ENCODE peak calls at places on chromosomes 3 and 15, in ten cellular contexts. R is fibroblast of pulmonary artery; K is spleen; F is CD8-positive, alpha-beta T cell; J is dorsolateral prefrontal cortex; D is psoas muscle; S is astrocyte of the cerebellum; P is uterus; Q is body of pancreas; N is brain microvascular endothelial cell. G is an unnamed sample.

GRCh38 chr15:25248583-25249235 is 190.1 kb downstream of the UBE3A start:
- DNase-seq in R (no peak), K (peak; percentile 46), F (no peak), J (peak; percentile 28), D (peak; percentile 31), S (no peak), P (peak; percentile 5), Q (no peak), N (no peak), G (no peak)

GRCh38 chr15:90187257-90187868 is 13.8 kb upstream of the SEMA4B start:
- DNase-seq in R (no peak), K (peak; percentile 33), F (no peak), J (no peak), D (no peak), S (no peak), P (no peak), Q (no peak), N (no peak), G (no peak)

GRCh38 chr3:17678116-17678741 is 64.2 kb downstream of the TBC1D5 start:
- DNase-seq in R (peak; percentile 48), K (no peak), F (no peak), J (no peak), D (no peak), S (peak; percentile 4), P (no peak), Q (no peak), N (peak; percentile 72), G (no peak)

GRCh38 chr3:66797916-66798560 is 200.1 kb upstream of the KBTBD8 start:
- DNase-seq in R (peak; percentile 54), K (no peak), F (no peak), J (peak; percentile 55), D (peak; percentile 69), S (peak; percentile 18), P (peak; percentile 31), Q (no peak), N (peak; percentile 71), G (no peak)

GRCh38 chr3:84960581-84960980 is 1.8 kb downstream of the CADM2 start:
- DNase-seq in R (no peak), K (no peak), F (no peak), J (no peak), D (no peak), S (no peak), P (no peak), Q (no peak), N (no peak), G (no peak)

GRCh38 chr15:71114887-71115566 is at the start of gene THSD4:
- DNase-seq in R (peak; percentile 76), K (peak; percentile 83), F (peak; percentile 6), J (no peak), D (peak; percentile 86), S (no peak), P (peak; percentile 79), Q (peak; percentile 70), N (peak; percentile 62), G (peak; percentile 83)

GRCh38 chr3:187507266-187507665 is 139.1 kb downstream of the RTP4 start:
- DNase-seq in R (no peak), K (no peak), F (no peak), J (no peak), D (no peak), S (no peak), P (no peak), Q (no peak), N (no peak), G (no peak)

GRCh38 chr3:190532626-190533155 is 18.8 kb downstream of the IL1RAP start:
- DNase-seq in R (no peak), K (no peak), F (no peak), J (no peak), D (no peak), S (no peak), P (no peak), Q (no peak), N (no peak), G (no peak)

GRCh38 chr15:83559310-83559966 is 94.5 kb upstream of the ADAMTSL3 start:
- DNase-seq in R (peak; percentile 80), K (no peak), F (no peak), J (peak; percentile 71), D (no peak), S (peak; percentile 49), P (peak; percentile 36), Q (peak; percentile 65), N (peak; percentile 58), G (peak; percentile 69)

GRCh38 chr15:39922450-39923092 is 2.5 kb upstream of the GPR176 start:
- DNase-seq in R (no peak), K (no peak), F (no peak), J (peak; percentile 58), D (no peak), S (peak; percentile 70), P (no peak), Q (no peak), N (no peak), G (no peak)

GRCh38 chr3:187522293-187522692 is 147.9 kb downstream of the SST start:
- DNase-seq in R (no peak), K (no peak), F (no peak), J (no peak), D (no peak), S (no peak), P (no peak), Q (no peak), N (no peak), G (no peak)

GRCh38 chr3:188860147-188860546 is 311.6 kb upstream of the TPRG1 start:
- DNase-seq in R (peak; percentile 50), K (no peak), F (no peak), J (no peak), D (no peak), S (no peak), P (no peak), Q (no peak), N (peak; percentile 16), G (no peak)

GRCh38 chr3:14511623-14511965 is 28.5 kb downstream of the GRIP2 start:
- DNase-seq in R (no peak), K (no peak), F (no peak), J (no peak), D (no peak), S (no peak), P (peak; percentile 10), Q (no peak), N (no peak), G (no peak)

GRCh38 chr3:25423780-25424179 is 4.3 kb upstream of the RARB start:
- DNase-seq in R (peak; percentile 51), K (no peak), F (no peak), J (no peak), D (no peak), S (peak; percentile 66), P (no peak), Q (no peak), N (peak; percentile 84), G (no peak)

GRCh38 chr15:39312984-39313383 is 267.9 kb upstream of the THBS1 start:
- DNase-seq in R (peak; percentile 39), K (no peak), F (no peak), J (no peak), D (no peak), S (no peak), P (no peak), Q (peak; percentile 59), N (no peak), G (peak; percentile 82)

GRCh38 chr3:44020178-44020577 is 221.5 kb upstream of the TOPAZ1 start:
- DNase-seq in R (no peak), K (no peak), F (no peak), J (no peak), D (no peak), S (no peak), P (no peak), Q (no peak), N (no peak), G (no peak)
- H3K4me3 ChIP-seq in R (no peak overlapping the region), K (no peak overlapping the region), F (no peak overlapping the region), J (no peak overlapping the region), D (no peak overlapping the region), S (no peak overlapping the region), P (no peak overlapping the region), Q (no peak overlapping the region), N (no peak overlapping the region), G (no peak overlapping the region)

GRCh38 chr3:164194842-164195241 is 883.5 kb downstream of the SI start:
- DNase-seq in R (no peak), K (no peak), F (no peak), J (no peak), D (no peak), S (no peak), P (no peak), Q (no peak), N (no peak), G (no peak)

GRCh38 chr3:164196477-164196876 is 881.8 kb downstream of the SI start:
- DNase-seq in R (no peak), K (no peak), F (no peak), J (no peak), D (no peak), S (no peak), P (no peak), Q (no peak), N (no peak), G (no peak)

GRCh38 chr3:164199982-164200823 is 878.1 kb downstream of the SI start:
- DNase-seq in R (no peak), K (no peak), F (no peak), J (no peak), D (no peak), S (no peak), P (no peak), Q (no peak), N (no peak), G (no peak)
- TF ChIP-seq CTCF in R (no peak), K (no peak), F (no peak), J (no peak), D (no peak), S (no peak), P (no peak), Q (no peak), N (no peak), G (no peak)

DNA sequence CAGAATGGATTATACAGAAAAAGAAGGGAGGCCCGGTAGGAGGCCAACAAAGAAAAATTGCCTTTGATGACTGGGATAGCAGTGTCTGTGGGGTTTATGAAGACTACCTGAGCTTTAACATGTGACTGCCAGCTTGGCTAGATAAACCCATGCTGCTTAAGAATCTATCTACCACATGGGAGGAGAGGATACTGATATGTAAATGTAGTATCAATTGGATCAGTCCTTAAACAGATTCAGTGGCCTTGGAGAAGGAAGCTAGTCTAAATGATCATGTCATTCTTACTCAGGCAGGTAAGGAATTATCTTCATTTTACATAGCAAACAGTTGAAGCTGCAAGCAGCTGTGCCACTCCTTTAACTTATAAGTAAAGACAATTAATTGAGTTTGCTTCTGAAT is 50.0 kb upstream of the SYNPR start:
- DNase-seq in R (no peak), K (no peak), F (no peak), J (no peak), D (no peak), S (no peak), P (no peak), Q (no peak), N (no peak), G (no peak)
- H3K4me3 ChIP-seq in R (no peak overlapping the region), K (no peak overlapping the region), F (no peak overlapping the region), J (no peak overlapping the region), D (no peak overlapping the region), S (no peak overlapping the region), P (no peak overlapping the region), Q (no peak overlapping the region), N (no peak overlapping the region), G (no peak overlapping the region)

DNA sequence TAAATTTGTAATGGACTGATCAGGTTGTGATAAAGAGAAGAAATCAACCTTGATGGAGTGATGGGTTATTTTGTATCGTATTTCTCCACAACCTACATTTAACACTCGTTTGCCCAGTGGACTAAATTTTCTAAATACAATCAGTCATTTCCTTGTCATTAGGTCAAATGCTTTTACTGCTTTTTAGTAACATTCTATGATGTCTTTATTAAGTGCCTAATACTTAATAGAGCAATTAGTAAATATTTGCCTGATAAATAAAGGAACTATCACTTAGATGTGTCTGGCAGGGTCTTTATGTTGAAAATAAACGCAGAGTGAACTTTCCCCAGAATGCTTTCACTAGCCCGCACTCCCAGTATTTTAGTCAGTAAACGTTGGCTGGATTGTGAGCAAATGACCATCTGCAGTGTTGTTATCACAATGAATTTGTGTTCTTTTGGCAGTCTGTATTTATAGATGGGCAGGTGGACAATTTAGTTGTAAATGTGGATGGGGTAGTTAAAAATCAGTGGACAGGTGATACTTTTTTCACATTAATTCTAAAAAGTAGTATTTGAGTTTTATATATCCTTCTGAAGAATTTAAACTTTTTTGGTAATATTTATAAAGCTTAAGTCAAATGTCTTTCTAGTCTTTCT is 4.8 kb downstream of the USP3 start:
- DNase-seq in R (no peak), K (no peak), F (no peak), J (no peak), D (no peak), S (no peak), P (no peak), Q (no peak), N (no peak), G (no peak)
- TF ChIP-seq CTCF in R (no peak), K (no peak), F (no peak), J (no peak), D (no peak), S (no peak), P (no peak), Q (no peak), N (no peak), G (no peak)